ENCODE peak calls at places on chromosomes 2 and 18, in six cellular contexts. Z is EH; E is NCI-H345; J is hippocampal formation; T is stimulated activated CD4-positive, alpha-beta T cell treated with anti-CD3 and anti-CD28 coated beads, Interleukin-2, amount 100 ng/mL, for 24 hours; X is NCI-H69. L is an unnamed sample.
A peak's percentile ranks its signal among the peaks of the same experiment; 100 is the strongest.

GRCh38 chr2:112869258-112869842 is 32.8 kb upstream of the IL1B start:
- DNase-seq in Z (peak; percentile 94), E (peak; percentile 76), J (no peak), T (peak; percentile 29), X (peak; percentile 92), L (no peak)

GRCh38 chr2:65549262-65550036 is 117.0 kb upstream of the SPRED2 start:
- DNase-seq in Z (no peak), E (no peak), J (no peak), T (peak; percentile 21), X (no peak), L (no peak)

GRCh38 chr2:217071416-217071815 is 211.6 kb upstream of the TNP1 start:
- DNase-seq in Z (no peak), E (no peak), J (no peak), T (no peak), X (no peak), L (no peak)

GRCh38 chr2:63131196-63131595 is 80.6 kb downstream of the OTX1 start:
- DNase-seq in Z (no peak), E (no peak), J (no peak), T (no peak), X (no peak), L (no peak)

GRCh38 chr2:120013569-120014223 is 819 bp downstream of the EPB41L5 start:
- DNase-seq in Z (no peak), E (peak; percentile 52), J (no peak), T (peak; percentile 24), X (peak; percentile 48), L (no peak)

GRCh38 chr2:61268249-61268648 is 106.3 kb downstream of the C2orf74 start:
- DNase-seq in Z (no peak), E (no peak), J (no peak), T (no peak), X (no peak), L (no peak)

GRCh38 chr2:10668402-10669012 is 21.3 kb downstream of the NOL10 start:
- DNase-seq in Z (peak; percentile 69), E (peak; percentile 62), J (no peak), T (no peak), X (peak; percentile 46), L (no peak)

GRCh38 chr2:155100261-155100660 is 401.8 kb downstream of the KCNJ3 start:
- DNase-seq in Z (no peak), E (no peak), J (no peak), T (no peak), X (no peak), L (no peak)

GRCh38 chr2:42314892-42315468 is 46.0 kb downstream of the COX7A2L start:
- DNase-seq in Z (peak; percentile 94), E (no peak), J (no peak), T (no peak), X (no peak), L (no peak)

GRCh38 chr2:224220581-224221255 is 181.2 kb downstream of the FAM124B start:
- DNase-seq in Z (peak; percentile 73), E (no peak), J (no peak), T (no peak), X (no peak), L (no peak)

GRCh38 chr18:72637319-72638113 is 93.4 kb upstream of the CBLN2 start:
- DNase-seq in Z (no peak), E (no peak), J (peak; percentile 20), T (no peak), X (no peak), L (peak; percentile 73)

GRCh38 chr2:228700638-228701037 is 519.2 kb upstream of the SPHKAP start:
- DNase-seq in Z (peak; percentile 87), E (no peak), J (no peak), T (no peak), X (no peak), L (no peak)

GRCh38 chr2:23155022-23155421 is 230.0 kb upstream of the KLHL29 start:
- DNase-seq in Z (no peak), E (no peak), J (no peak), T (no peak), X (no peak), L (no peak)

GRCh38 chr2:241873081-241873802 is 3.7 kb downstream of the RTP5 start:
- DNase-seq in Z (no peak), E (no peak), J (no peak), T (no peak), X (no peak), L (no peak)

GRCh38 chr2:177279847-177280246 is 15.3 kb upstream of the NFE2L2 start:
- DNase-seq in Z (no peak), E (no peak), J (no peak), T (no peak), X (no peak), L (no peak)

GRCh38 chr2:128834853-128835252 is 516.2 kb upstream of the HS6ST1 start:
- DNase-seq in Z (no peak), E (no peak), J (no peak), T (no peak), X (peak; percentile 26), L (no peak)

GRCh38 chr18:61992923-61993322 is 100.1 kb upstream of the RNF152 start:
- DNase-seq in Z (peak; percentile 83), E (no peak), J (no peak), T (no peak), X (no peak), L (no peak)

GRCh38 chr2:29189052-29189451 is 73.8 kb downstream of the CLIP4 start:
- DNase-seq in Z (no peak), E (no peak), J (no peak), T (no peak), X (no peak), L (no peak)

GRCh38 chr18:26056291-26056690 is 34.1 kb downstream of the SS18 start:
- DNase-seq in Z (no peak), E (no peak), J (no peak), T (no peak), X (no peak), L (no peak)

GRCh38 chr2:49332415-49332814 is 178.1 kb upstream of the FSHR start:
- DNase-seq in Z (peak; percentile 2), E (no peak), J (no peak), T (no peak), X (no peak), L (no peak)

GRCh38 chr2:28394331-28394877 is 1.7 kb downstream of the FOSL2 start:
- DNase-seq in Z (peak; percentile 75), E (peak; percentile 18), J (no peak), T (no peak), X (peak; percentile 33), L (no peak)

GRCh38 chr2:163157891-163158511 is 319.4 kb upstream of the KCNH7 start:
- DNase-seq in Z (peak; percentile 77), E (no peak), J (no peak), T (no peak), X (peak; percentile 4), L (no peak)

GRCh38 chr2:89763254-89763580 is 1071.7 kb downstream of the RPIA start:
- DNase-seq in Z (no peak), E (no peak), J (no peak), T (no peak), X (no peak), L (peak; percentile 30)

GRCh38 chr2:105447476-105447875 is 48.6 kb upstream of the FHL2 start:
- DNase-seq in Z (peak; percentile 12), E (no peak), J (no peak), T (no peak), X (no peak), L (no peak)

GRCh38 chr2:164992818-164993217 is 37.5 kb upstream of the SLC38A11 start:
- DNase-seq in Z (peak; percentile 95), E (peak; percentile 78), J (peak; percentile 34), T (peak; percentile 28), X (no peak), L (peak; percentile 38)

L was measured in dorsolateral prefrontal cortex.